ENCODE peak calls at places on chromosomes 6 and 20, in nine cellular contexts. One of them, this sample, is unnamed.
A peak's percentile ranks its signal among the peaks of the same experiment; 100 is the strongest.

GRCh38 chr6:121641158-121641557 is 205.7 kb downstream of the GJA1 start:
- DNase-seq in cardiac muscle cell: no peak
- DNase-seq in fibroblast of villous mesenchyme: no peak
- DNase-seq in tibial nerve: no peak
- DNase-seq in aorta: no peak
- DNase-seq in T-helper 17 cell: no peak
- DNase-seq in AML-193: no peak
- DNase-seq in adipocyte: no peak
- DNase-seq in transverse colon: no peak
- DNase-seq in this sample: no peak

GRCh38 chr6:124260337-124260736 is 456.7 kb downstream of the NKAIN2 start:
- DNase-seq in cardiac muscle cell: no peak
- DNase-seq in fibroblast of villous mesenchyme: no peak
- DNase-seq in tibial nerve: no peak
- DNase-seq in aorta: no peak
- DNase-seq in T-helper 17 cell: no peak
- DNase-seq in AML-193: no peak
- DNase-seq in adipocyte: no peak
- DNase-seq in transverse colon: no peak
- DNase-seq in this sample: no peak

GRCh38 chr6:158737710-158738615 is 81.2 kb downstream of the EZR start:
- DNase-seq in cardiac muscle cell: peak; percentile 41
- DNase-seq in fibroblast of villous mesenchyme: peak; percentile 58
- DNase-seq in tibial nerve: no peak
- DNase-seq in aorta: no peak
- DNase-seq in T-helper 17 cell: no peak
- DNase-seq in AML-193: no peak
- DNase-seq in adipocyte: peak; percentile 7
- DNase-seq in transverse colon: peak; percentile 55
- DNase-seq in this sample: no peak

GRCh38 chr6:159169557-159170332 is 545 bp downstream of the FNDC1 start:
- DNase-seq in cardiac muscle cell: peak; percentile 55
- DNase-seq in fibroblast of villous mesenchyme: peak; percentile 13
- DNase-seq in tibial nerve: no peak
- DNase-seq in aorta: peak; percentile 85
- DNase-seq in T-helper 17 cell: no peak
- DNase-seq in AML-193: no peak
- DNase-seq in adipocyte: peak; percentile 76
- DNase-seq in transverse colon: no peak
- DNase-seq in this sample: no peak

GRCh38 chr6:148593130-148593812 is 153.6 kb upstream of the UST start:
- DNase-seq in cardiac muscle cell: peak; percentile 62
- DNase-seq in fibroblast of villous mesenchyme: peak; percentile 72
- DNase-seq in tibial nerve: no peak
- DNase-seq in aorta: no peak
- DNase-seq in T-helper 17 cell: no peak
- DNase-seq in AML-193: no peak
- DNase-seq in adipocyte: peak; percentile 13
- DNase-seq in transverse colon: no peak
- DNase-seq in this sample: no peak

GRCh38 chr6:73041051-73041450 is 184.2 kb downstream of the KHDC1L start:
- DNase-seq in cardiac muscle cell: no peak
- DNase-seq in fibroblast of villous mesenchyme: no peak
- DNase-seq in tibial nerve: no peak
- DNase-seq in aorta: no peak
- DNase-seq in T-helper 17 cell: no peak
- DNase-seq in AML-193: no peak
- DNase-seq in adipocyte: no peak
- DNase-seq in transverse colon: no peak
- DNase-seq in this sample: no peak

GRCh38 chr6:111939902-111940301 is 66.7 kb upstream of the FYN start:
- DNase-seq in cardiac muscle cell: no peak
- DNase-seq in fibroblast of villous mesenchyme: no peak
- DNase-seq in tibial nerve: no peak
- DNase-seq in aorta: no peak
- DNase-seq in T-helper 17 cell: no peak
- DNase-seq in AML-193: peak; percentile 94
- DNase-seq in adipocyte: no peak
- DNase-seq in transverse colon: no peak
- DNase-seq in this sample: no peak

GRCh38 chr6:134640229-134640628 is 309.7 kb downstream of the ALDH8A1 start:
- DNase-seq in cardiac muscle cell: no peak
- DNase-seq in fibroblast of villous mesenchyme: no peak
- DNase-seq in tibial nerve: no peak
- DNase-seq in aorta: no peak
- DNase-seq in T-helper 17 cell: no peak
- DNase-seq in AML-193: no peak
- DNase-seq in adipocyte: no peak
- DNase-seq in transverse colon: no peak
- DNase-seq in this sample: no peak

GRCh38 chr6:107823047-107823557 is 1.0 kb downstream of the SCML4 start:
- DNase-seq in cardiac muscle cell: no peak
- DNase-seq in fibroblast of villous mesenchyme: no peak
- DNase-seq in tibial nerve: no peak
- DNase-seq in aorta: no peak
- DNase-seq in T-helper 17 cell: peak; percentile 32
- DNase-seq in AML-193: peak; percentile 45
- DNase-seq in adipocyte: no peak
- DNase-seq in transverse colon: no peak
- DNase-seq in this sample: no peak

GRCh38 chr20:64035066-64035932 is 683 bp upstream of the C20orf204 start:
- DNase-seq in cardiac muscle cell: no peak
- DNase-seq in fibroblast of villous mesenchyme: no peak
- DNase-seq in tibial nerve: no peak
- DNase-seq in aorta: no peak
- DNase-seq in T-helper 17 cell: peak; percentile 23
- DNase-seq in AML-193: no peak
- DNase-seq in adipocyte: no peak
- DNase-seq in transverse colon: no peak
- DNase-seq in this sample: no peak

GRCh38 chr20:38338849-38339520 is 7.3 kb upstream of the LBP start:
- DNase-seq in cardiac muscle cell: peak; percentile 53
- DNase-seq in fibroblast of villous mesenchyme: peak; percentile 36
- DNase-seq in tibial nerve: no peak
- DNase-seq in aorta: no peak
- DNase-seq in T-helper 17 cell: no peak
- DNase-seq in AML-193: no peak
- DNase-seq in adipocyte: no peak
- DNase-seq in transverse colon: no peak
- DNase-seq in this sample: no peak